ENCODE peak calls at places on chromosomes 2 and 18, in nine cellular contexts. One of them, this sample, is unnamed.

GRCh38 chr2:42829556-42830510 is 37.5 kb upstream of the HAAO start:
- DNase-seq in amniotic stem cell: no peak
- DNase-seq in mesothelial cell of epicardium: peak
- DNase-seq in SIG-M5: no peak
- DNase-seq in NCI-H1092 treated with DMSO at 0.1 percent for 48 hours: no peak
- DNase-seq in stimulated activated CD8-positive, alpha-beta memory T cell treated with anti-CD3 and anti-CD28 coated beads, Interleukin-7, amount 100 ng/mL, for 24 hours: no peak
- DNase-seq in A172: peak
- DNase-seq in GM20000: no peak
- DNase-seq in tibial artery: no peak
- DNase-seq in this sample: no peak

GRCh38 chr18:62324917-62325805 is at the start of gene TNFRSF11A:
- DNase-seq in NCI-H1092 treated with DMSO at 0.1 percent for 48 hours: peak
- DNase-seq in GM20000: peak
- DNase-seq in stimulated activated CD8-positive, alpha-beta memory T cell treated with anti-CD3 and anti-CD28 coated beads, Interleukin-7, amount 100 ng/mL, for 24 hours: no peak
- DNase-seq in mesothelial cell of epicardium: no peak
- DNase-seq in amniotic stem cell: no peak
- DNase-seq in A172: no peak
- DNase-seq in SIG-M5: no peak
- DNase-seq in tibial artery: no peak
- DNase-seq in this sample: peak

GRCh38 chr2:180240774-180241173 is 233.7 kb upstream of the CWC22 start:
- DNase-seq in tibial artery: no peak
- DNase-seq in stimulated activated CD8-positive, alpha-beta memory T cell treated with anti-CD3 and anti-CD28 coated beads, Interleukin-7, amount 100 ng/mL, for 24 hours: no peak
- DNase-seq in mesothelial cell of epicardium: no peak
- DNase-seq in A172: peak
- DNase-seq in SIG-M5: no peak
- DNase-seq in amniotic stem cell: peak
- DNase-seq in NCI-H1092 treated with DMSO at 0.1 percent for 48 hours: no peak
- DNase-seq in GM20000: no peak
- DNase-seq in this sample: no peak

GRCh38 chr2:160022162-160022561 is 40.3 kb downstream of the PLA2R1 start:
- DNase-seq in mesothelial cell of epicardium: no peak
- DNase-seq in NCI-H1092 treated with DMSO at 0.1 percent for 48 hours: no peak
- DNase-seq in A172: no peak
- DNase-seq in tibial artery: no peak
- DNase-seq in GM20000: no peak
- DNase-seq in amniotic stem cell: no peak
- DNase-seq in stimulated activated CD8-positive, alpha-beta memory T cell treated with anti-CD3 and anti-CD28 coated beads, Interleukin-7, amount 100 ng/mL, for 24 hours: no peak
- DNase-seq in SIG-M5: no peak
- DNase-seq in this sample: no peak

GRCh38 chr18:59691046-59691395 is 6.2 kb downstream of the CCBE1 start:
- DNase-seq in mesothelial cell of epicardium: no peak
- DNase-seq in SIG-M5: no peak
- DNase-seq in A172: peak
- DNase-seq in stimulated activated CD8-positive, alpha-beta memory T cell treated with anti-CD3 and anti-CD28 coated beads, Interleukin-7, amount 100 ng/mL, for 24 hours: no peak
- DNase-seq in NCI-H1092 treated with DMSO at 0.1 percent for 48 hours: peak
- DNase-seq in tibial artery: no peak
- DNase-seq in GM20000: no peak
- DNase-seq in amniotic stem cell: peak
- DNase-seq in this sample: no peak

GRCh38 chr18:58785870-58786269 is 78.8 kb upstream of the ZNF532 start:
- DNase-seq in amniotic stem cell: no peak
- DNase-seq in stimulated activated CD8-positive, alpha-beta memory T cell treated with anti-CD3 and anti-CD28 coated beads, Interleukin-7, amount 100 ng/mL, for 24 hours: no peak
- DNase-seq in mesothelial cell of epicardium: no peak
- DNase-seq in NCI-H1092 treated with DMSO at 0.1 percent for 48 hours: no peak
- DNase-seq in A172: no peak
- DNase-seq in tibial artery: no peak
- DNase-seq in SIG-M5: no peak
- DNase-seq in GM20000: no peak
- DNase-seq in this sample: no peak

GRCh38 chr2:108787209-108787558 is 613 bp downstream of the CCDC138 start:
- DNase-seq in tibial artery: no peak
- DNase-seq in NCI-H1092 treated with DMSO at 0.1 percent for 48 hours: no peak
- DNase-seq in SIG-M5: no peak
- DNase-seq in A172: no peak
- DNase-seq in amniotic stem cell: no peak
- DNase-seq in mesothelial cell of epicardium: no peak
- DNase-seq in stimulated activated CD8-positive, alpha-beta memory T cell treated with anti-CD3 and anti-CD28 coated beads, Interleukin-7, amount 100 ng/mL, for 24 hours: no peak
- DNase-seq in GM20000: no peak
- DNase-seq in this sample: no peak

GRCh38 chr2:31877008-31877407 is 133.8 kb downstream of the MEMO1 start:
- DNase-seq in NCI-H1092 treated with DMSO at 0.1 percent for 48 hours: no peak
- DNase-seq in mesothelial cell of epicardium: no peak
- DNase-seq in amniotic stem cell: no peak
- DNase-seq in GM20000: no peak
- DNase-seq in A172: no peak
- DNase-seq in SIG-M5: no peak
- DNase-seq in stimulated activated CD8-positive, alpha-beta memory T cell treated with anti-CD3 and anti-CD28 coated beads, Interleukin-7, amount 100 ng/mL, for 24 hours: no peak
- DNase-seq in tibial artery: no peak
- DNase-seq in this sample: no peak